ENCODE peak calls at places on chromosomes 3 and 15, in nine cellular contexts. S, D, O, L, W, I, Z, E and A are unnamed samples.

GRCh38 chr3:127589600-127590281 is 792 bp downstream of the TPRA1 start:
- DNase-seq in S (no peak), D (no peak), O (no peak), L (no peak), W (peak), I (peak), Z (peak), E (no peak), A (no peak)

GRCh38 chr15:70762469-70763119 is 764 bp downstream of the UACA start:
- DNase-seq in S (peak), D (no peak), O (peak), L (peak), W (peak), I (peak), Z (no peak), E (no peak), A (no peak)

GRCh38 chr15:45183001-45183400 is 4.8 kb downstream of the SHF start:
- DNase-seq in S (no peak), D (no peak), O (no peak), L (no peak), W (no peak), I (no peak), Z (no peak), E (no peak), A (no peak)

GRCh38 chr3:42498034-42498433 is 4.4 kb upstream of the VIPR1 start:
- DNase-seq in S (no peak), D (no peak), O (no peak), L (no peak), W (no peak), I (no peak), Z (no peak), E (no peak), A (no peak)

GRCh38 chr15:25176616-25176923 is 221.8 kb downstream of the SNRPN start:
- DNase-seq in S (peak), D (no peak), O (no peak), L (no peak), W (no peak), I (peak), Z (no peak), E (peak), A (no peak)

GRCh38 chr3:14839236-14839635 is 20.5 kb downstream of the FGD5 start:
- DNase-seq in S (no peak), D (no peak), O (no peak), L (no peak), W (no peak), I (no peak), Z (no peak), E (no peak), A (no peak)

GRCh38 chr15:77421370-77421700 is 647 bp downstream of the HMG20A start:
- DNase-seq in S (no peak), D (no peak), O (peak), L (peak), W (no peak), I (peak), Z (peak), E (no peak), A (no peak)

GRCh38 chr15:73165844-73166243 is 113.6 kb downstream of the NEO1 start:
- DNase-seq in S (no peak), D (no peak), O (peak), L (no peak), W (no peak), I (no peak), Z (no peak), E (no peak), A (no peak)

GRCh38 chr3:105137911-105138310 is 228.8 kb upstream of the ALCAM start:
- DNase-seq in S (no peak), D (no peak), O (no peak), L (no peak), W (no peak), I (no peak), Z (no peak), E (no peak), A (no peak)

GRCh38 chr3:46406786-46407611 is at the start of the genes CCR5AS and CCRL2:
- DNase-seq in S (peak), D (no peak), O (no peak), L (no peak), W (no peak), I (peak), Z (no peak), E (no peak), A (no peak)

GRCh38 chr3:58214484-58215316 is 3.9 kb upstream of the DNASE1L3 start:
- DNase-seq in S (no peak), D (no peak), O (peak), L (no peak), W (no peak), I (no peak), Z (peak), E (no peak), A (no peak)

GRCh38 chr3:126371096-126371705 is 14.0 kb upstream of the KLF15 start:
- DNase-seq in S (no peak), D (no peak), O (no peak), L (no peak), W (no peak), I (peak), Z (no peak), E (peak), A (no peak)

GRCh38 chr3:58258392-58259040 is 20.9 kb downstream of the ABHD6 start:
- DNase-seq in S (no peak), D (no peak), O (no peak), L (no peak), W (no peak), I (no peak), Z (no peak), E (no peak), A (no peak)

GRCh38 chr3:197456271-197457091 is 99.3 kb downstream of the BDH1 start:
- DNase-seq in S (peak), D (peak), O (peak), L (peak), W (peak), I (peak), Z (no peak), E (peak), A (peak)

GRCh38 chr3:43872901-43873300 is 182.2 kb downstream of the ABHD5 start:
- DNase-seq in S (no peak), D (no peak), O (no peak), L (peak), W (no peak), I (no peak), Z (no peak), E (peak), A (peak)

GRCh38 chr3:122890077-122890484 is 95.2 kb downstream of the SLC49A4 start:
- DNase-seq in S (peak), D (no peak), O (peak), L (no peak), W (no peak), I (peak), Z (peak), E (peak), A (peak)

GRCh38 chr3:17076940-17077605 is 192.3 kb downstream of the PLCL2 start:
- DNase-seq in S (no peak), D (no peak), O (no peak), L (no peak), W (no peak), I (no peak), Z (no peak), E (no peak), A (no peak)

GRCh38 chr15:39465843-39466242 is 115.0 kb upstream of the THBS1 start:
- DNase-seq in S (no peak), D (no peak), O (no peak), L (no peak), W (no peak), I (no peak), Z (no peak), E (no peak), A (no peak)

GRCh38 chr3:72800869-72801268 is 47.4 kb downstream of the SHQ1 start:
- DNase-seq in S (no peak), D (no peak), O (peak), L (no peak), W (no peak), I (no peak), Z (no peak), E (no peak), A (no peak)

GRCh38 chr3:115525726-115526125 is 97.6 kb upstream of the GAP43 start:
- DNase-seq in S (no peak), D (no peak), O (peak), L (no peak), W (no peak), I (no peak), Z (no peak), E (no peak), A (no peak)

GRCh38 chr15:65783872-65784271 is 8.2 kb downstream of the DENND4A start:
- DNase-seq in S (no peak), D (no peak), O (no peak), L (no peak), W (no peak), I (no peak), Z (no peak), E (no peak), A (no peak)

GRCh38 chr3:38549082-38549481 is 52.9 kb downstream of the EXOG start:
- DNase-seq in S (no peak), D (no peak), O (no peak), L (no peak), W (no peak), I (no peak), Z (no peak), E (no peak), A (no peak)

GRCh38 chr15:95604634-95605036 is 725.9 kb upstream of the NR2F2 start:
- DNase-seq in S (no peak), D (peak), O (no peak), L (no peak), W (no peak), I (no peak), Z (no peak), E (no peak), A (peak)

GRCh38 chr3:126961791-126962461 is 21.0 kb upstream of the PLXNA1 start:
- DNase-seq in S (peak), D (no peak), O (no peak), L (no peak), W (no peak), I (peak), Z (no peak), E (no peak), A (no peak)

GRCh38 chr3:54941690-54942362 is 14.0 kb upstream of the LRTM1 start:
- DNase-seq in S (no peak), D (no peak), O (no peak), L (no peak), W (no peak), I (no peak), Z (no peak), E (no peak), A (no peak)

GRCh38 chr3:154778057-154778456 is 302.1 kb upstream of the MME start:
- DNase-seq in S (no peak), D (no peak), O (no peak), L (no peak), W (no peak), I (no peak), Z (no peak), E (no peak), A (no peak)

GRCh38 chr3:172247525-172248274 is 200.6 kb downstream of the GHSR start:
- DNase-seq in S (no peak), D (no peak), O (peak), L (no peak), W (no peak), I (no peak), Z (no peak), E (no peak), A (no peak)

GRCh38 chr15:100430381-100430780 is 88.6 kb upstream of the ADAMTS17 start:
- DNase-seq in S (no peak), D (no peak), O (no peak), L (no peak), W (no peak), I (no peak), Z (no peak), E (no peak), A (no peak)

GRCh38 chr3:63970596-63971468 is 52.5 kb downstream of the PSMD6 start:
- DNase-seq in S (no peak), D (no peak), O (no peak), L (no peak), W (peak), I (no peak), Z (no peak), E (no peak), A (no peak)

GRCh38 chr15:41024141-41024540 is 70.9 kb downstream of the CHAC1 start:
- DNase-seq in S (no peak), D (peak), O (no peak), L (no peak), W (no peak), I (no peak), Z (no peak), E (no peak), A (peak)

GRCh38 chr3:28935141-28935540 is 345.7 kb upstream of the RBMS3 start:
- DNase-seq in S (no peak), D (no peak), O (no peak), L (no peak), W (no peak), I (no peak), Z (no peak), E (no peak), A (no peak)

GRCh38 chr3:31973081-31973480 is 8.0 kb downstream of the OSBPL10 start:
- DNase-seq in S (no peak), D (no peak), O (no peak), L (no peak), W (no peak), I (no peak), Z (peak), E (no peak), A (no peak)

GRCh38 chr15:68054658-68055223 is 626 bp downstream of the PIAS1 start:
- DNase-seq in S (peak), D (no peak), O (peak), L (peak), W (peak), I (peak), Z (peak), E (peak), A (no peak)

GRCh38 chr15:57922780-57923179 is 142.7 kb downstream of the ALDH1A2 start:
- DNase-seq in S (peak), D (no peak), O (peak), L (no peak), W (no peak), I (peak), Z (no peak), E (no peak), A (no peak)

GRCh38 chr3:90091557-90091956 is 984.1 kb downstream of the EPHA3 start:
- DNase-seq in S (peak), D (no peak), O (peak), L (no peak), W (peak), I (no peak), Z (peak), E (no peak), A (no peak)

GRCh38 chr3:13718437-13718836 is 161.4 kb downstream of the WNT7A start:
- DNase-seq in S (no peak), D (no peak), O (no peak), L (no peak), W (no peak), I (no peak), Z (no peak), E (no peak), A (no peak)

GRCh38 chr3:63343674-63344073 is 65.6 kb downstream of the SYNPR start:
- DNase-seq in S (peak), D (peak), O (peak), L (no peak), W (no peak), I (peak), Z (peak), E (peak), A (peak)

GRCh38 chr15:59062985-59063384 is 42.0 kb upstream of the CCNB2 start:
- DNase-seq in S (no peak), D (no peak), O (no peak), L (no peak), W (no peak), I (no peak), Z (no peak), E (no peak), A (no peak)

GRCh38 chr3:195240171-195240701 is 30.7 kb downstream of the XXYLT1 start:
- DNase-seq in S (peak), D (no peak), O (no peak), L (no peak), W (no peak), I (peak), Z (no peak), E (peak), A (no peak)

GRCh38 chr3:195240939-195241338 is 30.0 kb downstream of the XXYLT1 start:
- DNase-seq in S (no peak), D (no peak), O (no peak), L (no peak), W (no peak), I (peak), Z (no peak), E (peak), A (no peak)

GRCh38 chr3:195238626-195239118 is 32.3 kb downstream of the XXYLT1 start:
- DNase-seq in S (peak), D (no peak), O (no peak), L (no peak), W (no peak), I (peak), Z (no peak), E (peak), A (no peak)

GRCh38 chr3:195237981-195238625 is 32.9 kb downstream of the XXYLT1 start:
- DNase-seq in S (no peak), D (no peak), O (peak), L (no peak), W (no peak), I (peak), Z (no peak), E (peak), A (no peak)

GRCh38 chr3:195239121-195239520 is 31.8 kb downstream of the XXYLT1 start:
- DNase-seq in S (no peak), D (no peak), O (no peak), L (no peak), W (no peak), I (no peak), Z (no peak), E (no peak), A (no peak)
- TF ChIP-seq CTCF in S (no peak), D (no peak), O (no peak), L (no peak), W (no peak), I (no peak), Z (no peak), E (no peak), A (peak)

DNA sequence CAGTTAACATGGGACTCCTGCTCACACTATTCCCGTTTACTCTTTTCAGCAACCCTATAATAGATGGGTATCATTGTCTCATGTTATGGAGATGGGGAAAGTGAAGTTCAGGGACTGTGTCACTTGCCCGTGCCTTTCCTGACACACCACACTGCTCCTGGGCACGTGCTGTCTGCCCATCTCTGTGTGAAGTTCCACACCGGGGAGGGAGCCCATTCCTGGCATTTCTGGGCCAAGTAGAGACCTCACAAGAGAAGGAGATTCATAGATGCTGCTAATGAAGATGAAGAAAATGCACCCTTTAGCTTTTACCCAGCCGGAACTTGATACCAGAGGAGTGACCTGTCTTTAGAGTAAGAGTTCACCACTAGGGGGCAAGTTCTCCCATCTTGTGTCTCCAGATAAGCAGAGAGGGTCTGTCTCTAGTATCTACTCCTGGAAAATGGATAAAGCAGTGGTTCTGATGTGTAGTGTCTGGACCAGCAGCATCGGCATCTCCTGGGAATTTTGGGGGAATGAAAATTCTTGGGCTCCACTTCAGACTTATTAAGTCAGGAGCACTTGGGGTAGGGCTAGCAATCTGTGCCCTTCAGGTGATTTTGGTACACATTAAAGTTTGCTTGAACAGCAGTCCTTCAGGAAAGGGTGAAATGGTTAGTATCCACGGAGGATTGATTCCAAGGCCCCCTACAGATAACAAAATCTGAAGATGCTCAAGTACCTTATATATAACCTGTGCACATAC is 2.0 kb upstream of the TOPBP1 start:
- DNase-seq in S (no peak), D (no peak), O (peak), L (peak), W (peak), I (no peak), Z (peak), E (no peak), A (no peak)
- TF ChIP-seq CTCF in S (peak), D (peak), O (peak), L (peak), W (peak), I (peak), Z (peak), E (peak), A (peak)

GRCh38 chr3:30035935-30036567 is 570.4 kb upstream of the TGFBR2 start:
- DNase-seq in S (no peak), D (no peak), O (no peak), L (no peak), W (no peak), I (no peak), Z (no peak), E (no peak), A (no peak)

GRCh38 chr3:30034246-30034991 is 572.0 kb upstream of the TGFBR2 start:
- DNase-seq in S (no peak), D (no peak), O (no peak), L (no peak), W (no peak), I (no peak), Z (no peak), E (no peak), A (no peak)
- TF ChIP-seq CTCF in S (no peak), D (no peak), O (no peak), L (no peak), W (no peak), I (no peak), Z (no peak), E (no peak), A (no peak)

GRCh38 chr15:36359286-36359685 is 220.1 kb upstream of the CDIN1 start:
- DNase-seq in S (no peak), D (no peak), O (no peak), L (no peak), W (no peak), I (no peak), Z (no peak), E (no peak), A (no peak)

GRCh38 chr15:36361351-36361870 is 218.0 kb upstream of the CDIN1 start:
- DNase-seq in S (no peak), D (no peak), O (no peak), L (no peak), W (no peak), I (no peak), Z (no peak), E (no peak), A (no peak)

GRCh38 chr15:36356978-36357582 is 222.3 kb upstream of the CDIN1 start:
- DNase-seq in S (no peak), D (no peak), O (no peak), L (no peak), W (no peak), I (no peak), Z (no peak), E (no peak), A (peak)

GRCh38 chr15:36358094-36358961 is 221.1 kb upstream of the CDIN1 start:
- DNase-seq in S (no peak), D (no peak), O (peak), L (no peak), W (no peak), I (no peak), Z (no peak), E (no peak), A (peak)

GRCh38 chr15:36356511-36356910 is 222.9 kb upstream of the CDIN1 start:
- DNase-seq in S (no peak), D (no peak), O (no peak), L (no peak), W (no peak), I (no peak), Z (no peak), E (no peak), A (no peak)
- TF ChIP-seq CTCF in S (no peak), D (no peak), O (no peak), L (no peak), W (no peak), I (no peak), Z (no peak), E (no peak), A (no peak)